ENCODE peak calls at places on chromosomes 1 and 21, in five cellular contexts. One of them, this sample, is unnamed.

GRCh38 chr1:6241887-6242740 is 1.9 kb upstream of the HES3 start:
- DNase-seq in osteocyte: no peak
- DNase-seq in nephron progenitor cell: peak; percentile 48
- DNase-seq in astrocyte of the spinal cord: no peak
- DNase-seq in NB4: no peak
- DNase-seq in this sample: no peak

GRCh38 chr1:150513275-150513885 is 2.2 kb upstream of the FALEC start:
- DNase-seq in nephron progenitor cell: no peak
- DNase-seq in NB4: no peak
- DNase-seq in astrocyte of the spinal cord: no peak
- DNase-seq in osteocyte: no peak
- DNase-seq in this sample: peak; percentile 79

GRCh38 chr1:112431038-112431437 is 35.0 kb downstream of the CTTNBP2NL start:
- DNase-seq in nephron progenitor cell: no peak
- DNase-seq in astrocyte of the spinal cord: no peak
- DNase-seq in NB4: peak; percentile 1
- DNase-seq in osteocyte: no peak
- DNase-seq in this sample: no peak

GRCh38 chr21:32185103-32185502 is 93.7 kb downstream of the MIS18A start:
- DNase-seq in astrocyte of the spinal cord: no peak
- DNase-seq in osteocyte: peak; percentile 51
- DNase-seq in nephron progenitor cell: no peak
- DNase-seq in NB4: no peak
- DNase-seq in this sample: no peak

GRCh38 chr21:15932681-15933200 is 203.0 kb downstream of the USP25 start:
- DNase-seq in osteocyte: no peak
- DNase-seq in NB4: no peak
- DNase-seq in astrocyte of the spinal cord: peak; percentile 35
- DNase-seq in nephron progenitor cell: no peak
- DNase-seq in this sample: no peak

GRCh38 chr1:115196291-115196690 is 107.0 kb upstream of the TSPAN2 start:
- DNase-seq in nephron progenitor cell: no peak
- DNase-seq in osteocyte: no peak
- DNase-seq in astrocyte of the spinal cord: no peak
- DNase-seq in NB4: no peak
- DNase-seq in this sample: no peak

GRCh38 chr1:174726167-174726879 is 273.4 kb upstream of the CACYBP start:
- DNase-seq in astrocyte of the spinal cord: peak; percentile 58
- DNase-seq in osteocyte: no peak
- DNase-seq in NB4: peak; percentile 31
- DNase-seq in nephron progenitor cell: no peak
- DNase-seq in this sample: peak; percentile 54

GRCh38 chr1:50704126-50704525 is 255.9 kb downstream of the FAF1 start:
- DNase-seq in osteocyte: no peak
- DNase-seq in nephron progenitor cell: peak; percentile 21
- DNase-seq in astrocyte of the spinal cord: peak; percentile 45
- DNase-seq in NB4: peak; percentile 44
- DNase-seq in this sample: peak; percentile 12

GRCh38 chr1:7687411-7687810 is 83.7 kb upstream of the VAMP3 start:
- DNase-seq in nephron progenitor cell: no peak
- DNase-seq in NB4: no peak
- DNase-seq in osteocyte: no peak
- DNase-seq in astrocyte of the spinal cord: no peak
- DNase-seq in this sample: no peak

GRCh38 chr1:22117851-22118250 is 25.0 kb downstream of the WNT4 start:
- DNase-seq in NB4: no peak
- DNase-seq in osteocyte: no peak
- DNase-seq in nephron progenitor cell: no peak
- DNase-seq in astrocyte of the spinal cord: peak; percentile 58
- DNase-seq in this sample: no peak

GRCh38 chr1:113508364-113509164 is 118.2 kb downstream of the MAGI3 start:
- DNase-seq in nephron progenitor cell: no peak
- DNase-seq in astrocyte of the spinal cord: no peak
- DNase-seq in osteocyte: no peak
- DNase-seq in NB4: no peak
- DNase-seq in this sample: no peak

GRCh38 chr1:111748618-111749337 is 6.9 kb upstream of the DDX20 start:
- DNase-seq in NB4: peak; percentile 31
- DNase-seq in astrocyte of the spinal cord: no peak
- DNase-seq in osteocyte: peak; percentile 56
- DNase-seq in nephron progenitor cell: no peak
- DNase-seq in this sample: no peak

GRCh38 chr1:71294178-71294577 is 213.3 kb upstream of the ZRANB2 start:
- DNase-seq in NB4: no peak
- DNase-seq in nephron progenitor cell: no peak
- DNase-seq in osteocyte: no peak
- DNase-seq in astrocyte of the spinal cord: peak; percentile 9
- DNase-seq in this sample: no peak

GRCh38 chr1:94729287-94729686 is 90.9 kb upstream of the SLC44A3 start:
- DNase-seq in astrocyte of the spinal cord: peak; percentile 83
- DNase-seq in NB4: no peak
- DNase-seq in nephron progenitor cell: no peak
- DNase-seq in osteocyte: no peak
- DNase-seq in this sample: peak; percentile 89

GRCh38 chr1:160711528-160712311 is at the start of gene CD48:
- DNase-seq in nephron progenitor cell: no peak
- DNase-seq in osteocyte: no peak
- DNase-seq in astrocyte of the spinal cord: no peak
- DNase-seq in NB4: peak; percentile 78
- DNase-seq in this sample: no peak

GRCh38 chr1:11198851-11199628 is 9.9 kb downstream of the ANGPTL7 start:
- DNase-seq in nephron progenitor cell: no peak
- DNase-seq in osteocyte: no peak
- DNase-seq in astrocyte of the spinal cord: no peak
- DNase-seq in NB4: no peak
- DNase-seq in this sample: no peak

GRCh38 chr1:244970236-244970652 is 105.9 kb upstream of the HNRNPU start:
- DNase-seq in osteocyte: peak; percentile 92
- DNase-seq in astrocyte of the spinal cord: peak; percentile 85
- DNase-seq in NB4: peak; percentile 92
- DNase-seq in nephron progenitor cell: peak; percentile 80
- DNase-seq in this sample: peak; percentile 85

GRCh38 chr21:29025328-29025713 is 853 bp downstream of the USP16 start:
- DNase-seq in osteocyte: no peak
- DNase-seq in nephron progenitor cell: no peak
- DNase-seq in NB4: peak; percentile 31
- DNase-seq in astrocyte of the spinal cord: no peak
- DNase-seq in this sample: no peak

GRCh38 chr1:213989740-213990472 is 2.1 kb downstream of the PROX1 start:
- DNase-seq in NB4: no peak
- DNase-seq in osteocyte: no peak
- DNase-seq in nephron progenitor cell: no peak
- DNase-seq in astrocyte of the spinal cord: no peak
- DNase-seq in this sample: peak; percentile 10

GRCh38 chr1:19804786-19805390 is 5.2 kb upstream of the TMCO4 start:
- DNase-seq in nephron progenitor cell: no peak
- DNase-seq in osteocyte: no peak
- DNase-seq in astrocyte of the spinal cord: peak; percentile 75
- DNase-seq in NB4: no peak
- DNase-seq in this sample: no peak

GRCh38 chr1:228318823-228319241 is 87.8 kb downstream of the TRIM11 start:
- DNase-seq in osteocyte: peak; percentile 80
- DNase-seq in nephron progenitor cell: no peak
- DNase-seq in NB4: no peak
- DNase-seq in astrocyte of the spinal cord: no peak
- DNase-seq in this sample: no peak

GRCh38 chr1:21814241-21814918 is 2.3 kb downstream of the LDLRAD2 start:
- DNase-seq in NB4: peak; percentile 61
- DNase-seq in osteocyte: no peak
- DNase-seq in astrocyte of the spinal cord: no peak
- DNase-seq in nephron progenitor cell: peak; percentile 76
- DNase-seq in this sample: no peak

GRCh38 chr1:219837274-219837993 is 90.9 kb downstream of the SLC30A10 start:
- DNase-seq in nephron progenitor cell: peak; percentile 24
- DNase-seq in astrocyte of the spinal cord: peak; percentile 70
- DNase-seq in osteocyte: no peak
- DNase-seq in NB4: peak; percentile 61
- DNase-seq in this sample: peak; percentile 20

GRCh38 chr1:28642056-28642846 is 616 bp downstream of the TAF12 start:
- DNase-seq in astrocyte of the spinal cord: no peak
- DNase-seq in osteocyte: no peak
- DNase-seq in NB4: no peak
- DNase-seq in nephron progenitor cell: no peak
- DNase-seq in this sample: peak; percentile 10

GRCh38 chr1:11691302-11691914 is at the start of gene DRAXIN:
- DNase-seq in astrocyte of the spinal cord: no peak
- DNase-seq in nephron progenitor cell: peak; percentile 79
- DNase-seq in NB4: no peak
- DNase-seq in osteocyte: no peak
- DNase-seq in this sample: no peak

GRCh38 chr1:163528710-163529348 is 207.1 kb downstream of the NUF2 start:
- DNase-seq in astrocyte of the spinal cord: peak; percentile 40
- DNase-seq in NB4: peak; percentile 27
- DNase-seq in nephron progenitor cell: peak; percentile 21
- DNase-seq in osteocyte: no peak
- DNase-seq in this sample: peak; percentile 55

GRCh38 chr1:167984886-167985489 is 48.1 kb upstream of the MPC2 start:
- DNase-seq in osteocyte: no peak
- DNase-seq in astrocyte of the spinal cord: peak; percentile 9
- DNase-seq in NB4: peak; percentile 4
- DNase-seq in nephron progenitor cell: no peak
- DNase-seq in this sample: no peak

GRCh38 chr1:192123212-192123611 is 35.0 kb upstream of the RGS18 start:
- DNase-seq in osteocyte: no peak
- DNase-seq in astrocyte of the spinal cord: no peak
- DNase-seq in NB4: no peak
- DNase-seq in nephron progenitor cell: no peak
- DNase-seq in this sample: no peak

GRCh38 chr1:92833840-92834239 is 2.0 kb downstream of the RPL5 start:
- DNase-seq in nephron progenitor cell: no peak
- DNase-seq in osteocyte: no peak
- DNase-seq in astrocyte of the spinal cord: no peak
- DNase-seq in NB4: no peak
- DNase-seq in this sample: no peak

GRCh38 chr1:182332256-182332655 is 59.3 kb downstream of the GLUL start:
- DNase-seq in nephron progenitor cell: no peak
- DNase-seq in osteocyte: no peak
- DNase-seq in astrocyte of the spinal cord: no peak
- DNase-seq in NB4: no peak
- DNase-seq in this sample: no peak

GRCh38 chr1:157580179-157580827 is 17.6 kb downstream of the FCRL4 start:
- DNase-seq in astrocyte of the spinal cord: peak; percentile 68
- DNase-seq in NB4: peak; percentile 63
- DNase-seq in osteocyte: no peak
- DNase-seq in nephron progenitor cell: peak; percentile 40
- DNase-seq in this sample: peak; percentile 59

GRCh38 chr21:26099610-26100219 is 70.9 kb downstream of the APP start:
- DNase-seq in nephron progenitor cell: no peak
- DNase-seq in osteocyte: no peak
- DNase-seq in astrocyte of the spinal cord: peak; percentile 73
- DNase-seq in NB4: no peak
- DNase-seq in this sample: peak; percentile 74

GRCh38 chr1:44907909-44908308 is 64.9 kb upstream of the PTCH2 start:
- DNase-seq in NB4: no peak
- DNase-seq in astrocyte of the spinal cord: no peak
- DNase-seq in nephron progenitor cell: no peak
- DNase-seq in osteocyte: no peak
- DNase-seq in this sample: no peak

GRCh38 chr1:228004331-228004871 is 2.4 kb upstream of the WNT3A start:
- DNase-seq in nephron progenitor cell: no peak
- DNase-seq in astrocyte of the spinal cord: no peak
- DNase-seq in NB4: peak; percentile 48
- DNase-seq in osteocyte: peak; percentile 82
- DNase-seq in this sample: no peak

GRCh38 chr1:46774297-46774696 is 24.5 kb upstream of the CYP4B1 start:
- DNase-seq in astrocyte of the spinal cord: no peak
- DNase-seq in nephron progenitor cell: no peak
- DNase-seq in NB4: no peak
- DNase-seq in osteocyte: no peak
- DNase-seq in this sample: no peak
- TF ChIP-seq CTCF in astrocyte of the spinal cord: no peak
- TF ChIP-seq CTCF in nephron progenitor cell: no peak
- TF ChIP-seq CTCF in NB4: no peak
- TF ChIP-seq CTCF in osteocyte: no peak
- TF ChIP-seq CTCF in this sample: no peak

DNA sequence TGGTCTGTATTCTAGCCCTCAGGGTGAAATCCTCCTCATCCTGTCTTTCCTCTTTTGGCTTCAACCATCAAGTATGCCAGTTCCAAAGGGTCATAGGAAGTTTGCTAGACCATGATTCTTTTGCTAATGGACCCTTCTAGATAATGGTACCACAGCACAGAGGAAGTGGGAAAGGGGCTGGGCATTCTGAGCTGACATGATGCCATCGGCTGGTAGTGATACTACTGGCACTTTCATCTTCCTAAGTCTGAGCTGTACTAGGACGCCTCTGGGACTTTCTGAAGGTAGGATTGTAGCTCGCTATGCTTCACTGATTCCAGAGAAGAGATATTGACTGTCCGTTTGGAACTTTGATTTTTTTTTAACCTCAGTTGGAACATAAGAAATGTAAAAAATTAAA is 11.4 kb downstream of the FASLG start:
- DNase-seq in NB4: no peak
- DNase-seq in osteocyte: no peak
- DNase-seq in astrocyte of the spinal cord: no peak
- DNase-seq in nephron progenitor cell: no peak
- DNase-seq in this sample: no peak
- TF ChIP-seq CTCF in NB4: no peak
- TF ChIP-seq CTCF in osteocyte: no peak
- TF ChIP-seq CTCF in astrocyte of the spinal cord: no peak
- TF ChIP-seq CTCF in nephron progenitor cell: no peak
- TF ChIP-seq CTCF in this sample: no peak

DNA sequence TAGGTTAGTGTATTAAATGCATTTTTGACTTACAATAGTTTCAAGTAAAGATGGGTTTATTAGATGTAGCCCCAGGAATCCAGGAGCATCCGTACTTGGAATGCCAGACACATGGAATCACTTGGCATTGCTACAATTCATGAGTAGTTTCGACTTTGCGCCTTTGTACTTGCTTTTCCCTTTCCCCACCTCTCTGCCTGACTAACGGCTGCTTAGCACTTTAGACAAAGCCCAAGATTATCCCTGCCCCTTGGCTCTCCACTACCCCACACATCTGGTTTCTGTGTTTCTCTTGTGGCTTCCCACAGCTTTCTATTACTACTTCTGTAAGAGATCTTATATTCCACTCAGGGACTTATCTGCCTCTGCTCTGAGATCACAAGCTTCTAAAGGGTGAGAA is 397.7 kb upstream of the POU3F1 start:
- DNase-seq in osteocyte: peak; percentile 3
- DNase-seq in nephron progenitor cell: no peak
- DNase-seq in astrocyte of the spinal cord: peak; percentile 65
- DNase-seq in NB4: no peak
- DNase-seq in this sample: no peak
- TF ChIP-seq CTCF in osteocyte: no peak
- TF ChIP-seq CTCF in nephron progenitor cell: no peak
- TF ChIP-seq CTCF in astrocyte of the spinal cord: no peak
- TF ChIP-seq CTCF in NB4: no peak
- TF ChIP-seq CTCF in this sample: no peak

DNA sequence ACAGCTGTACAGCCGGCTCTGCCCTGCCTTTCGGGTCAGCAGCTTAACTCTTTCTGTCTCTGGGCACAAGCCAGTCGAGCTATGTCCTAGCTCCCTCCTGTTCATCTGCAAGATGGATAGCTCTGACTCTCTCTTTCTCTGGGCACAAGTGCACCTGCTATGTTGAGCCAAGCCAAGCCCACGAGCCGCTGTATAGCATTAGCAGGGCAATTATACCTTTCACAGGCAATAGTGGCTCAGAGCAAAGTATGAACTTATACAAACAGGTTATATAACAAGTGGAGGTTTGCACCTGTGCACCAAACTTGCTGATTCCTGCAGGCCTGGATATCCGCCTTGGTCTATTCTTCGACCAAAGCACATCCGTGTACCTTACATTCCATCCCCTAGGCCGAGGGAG is 33.0 kb upstream of the CR2 start:
- DNase-seq in nephron progenitor cell: no peak
- DNase-seq in osteocyte: no peak
- DNase-seq in NB4: no peak
- DNase-seq in astrocyte of the spinal cord: no peak
- DNase-seq in this sample: no peak
- TF ChIP-seq CTCF in nephron progenitor cell: no peak
- TF ChIP-seq CTCF in osteocyte: no peak
- TF ChIP-seq CTCF in NB4: no peak
- TF ChIP-seq CTCF in astrocyte of the spinal cord: no peak
- TF ChIP-seq CTCF in this sample: no peak

This sample was measured in foreskin fibroblast.